ENCODE peak calls at places on chromosomes 4 and X, in nine cellular contexts. F is heart right ventricle; C is CD4-positive, alpha-beta T cell; I is esophagus squamous epithelium; Q is GM12892; D is activated T-cell treated with anti-CD3 and anti-CD28 coated beads, Interleukin-2, amount 50 U/mL, for 4 hours; T is activated CD4-positive, alpha-beta T cell treated with anti-CD3 and anti-CD28 coated beads for 4 hours; B is activated T-helper 2 cell treated with anti-CD3 and anti-CD28 coated beads, Interferon-gamma antibody, Interleukin-2, Interleukin-4, amounts not matched to agents 10 μg/mL and 5 μg/mL and 100 μg/mL, durations not matched to agents 14 hours and 24 hours and 36 hours; W is tibial nerve. U is an unnamed sample.

GRCh38 chr4:40264995-40265909 is 68.4 kb downstream of the RHOH start:
- DNase-seq in Q (no peak), B (no peak), C (no peak), F (peak; percentile 37), I (no peak), W (no peak), D (no peak), T (no peak), U (no peak)

GRCh38 chr4:113882668-113883067 is 96.8 kb downstream of the ARSJ start:
- DNase-seq in W (no peak), C (no peak), I (no peak), F (no peak), D (no peak), B (no peak), T (no peak), Q (no peak), U (no peak)

GRCh38 chr4:113052379-113052951 is 3.0 kb downstream of the ANK2 start:
- DNase-seq in I (no peak), D (no peak), C (no peak), T (no peak), F (no peak), W (no peak), Q (no peak), B (no peak), U (no peak)

GRCh38 chr4:169335331-169335730 is 64.6 kb upstream of the SH3RF1 start:
- DNase-seq in Q (no peak), C (no peak), F (no peak), D (no peak), T (no peak), B (no peak), W (no peak), I (no peak), U (no peak)

GRCh38 chr4:57734104-57734503 is 623.9 kb upstream of the IGFBP7 start:
- DNase-seq in T (no peak), B (no peak), D (no peak), C (no peak), W (no peak), Q (no peak), F (no peak), I (no peak), U (no peak)

GRCh38 chr4:76624271-76624681 is 189.2 kb downstream of the SHROOM3 start:
- DNase-seq in D (no peak), Q (no peak), C (no peak), B (no peak), W (peak; percentile 17), F (no peak), T (no peak), I (no peak), U (no peak)

GRCh38 chrX:44400588-44400987 is 57.1 kb upstream of the EFHC2 start:
- DNase-seq in W (no peak), C (no peak), I (no peak), F (no peak), Q (no peak), T (peak; percentile 16), D (no peak), B (no peak), U (no peak)

GRCh38 chr4:130639871-130640270 is 1543.9 kb downstream of the C4orf33 start:
- DNase-seq in B (no peak), Q (no peak), D (no peak), C (no peak), F (no peak), I (no peak), W (no peak), T (no peak), U (no peak)

GRCh38 chr4:156775803-156776202 is 195.8 kb downstream of the PDGFC start:
- DNase-seq in D (no peak), F (no peak), C (no peak), I (no peak), Q (no peak), W (no peak), T (no peak), B (no peak), U (no peak)

GRCh38 chr4:4857809-4858508 is 1.5 kb upstream of the MSX1 start:
- DNase-seq in D (no peak), F (no peak), Q (no peak), W (no peak), I (no peak), B (no peak), T (no peak), C (no peak), U (no peak)

GRCh38 chr4:33411182-33411581 is 2691.0 kb downstream of the PCDH7 start:
- DNase-seq in Q (no peak), I (no peak), T (no peak), F (no peak), W (no peak), B (no peak), C (no peak), D (no peak), U (no peak)

GRCh38 chrX:21487832-21488231 is 113.6 kb downstream of the CNKSR2 start:
- DNase-seq in I (no peak), C (no peak), D (no peak), B (no peak), Q (no peak), F (no peak), W (no peak), T (no peak), U (no peak)

GRCh38 chrX:107562482-107562881 is 65.8 kb upstream of the PRPS1 start:
- DNase-seq in T (no peak), B (no peak), F (no peak), I (no peak), D (no peak), W (no peak), C (no peak), Q (no peak), U (no peak)

GRCh38 chr4:139242511-139243051 is 37.4 kb downstream of the MGARP start:
- DNase-seq in F (no peak), C (no peak), I (no peak), B (no peak), W (no peak), T (no peak), Q (no peak), D (no peak), U (no peak)

GRCh38 chr4:103400405-103400804 is 202.3 kb upstream of the CENPE start:
- DNase-seq in W (no peak), Q (no peak), I (no peak), C (no peak), F (no peak), B (no peak), D (no peak), T (no peak), U (no peak)

U was measured in gastrocnemius medialis.